ENCODE peak calls at places on chromosomes 6 and 20, in four cellular contexts. R is bronchial epithelial cell, N is adipocyte, J is psoas muscle. F is an unnamed sample. For H3K36me3, the result is how much of the 10 kb centered on the place peaks cover.

GRCh38 chr6:139240161-139241010 is 51.4 kb downstream of the TXLNB start:
- DNase-seq in N (peak), J (no peak), R (peak), F (peak)

GRCh38 chr6:162943369-162943768 is 215.6 kb downstream of the PACRG start:
- DNase-seq in N (no peak), J (no peak), R (no peak), F (no peak)

GRCh38 chr20:57410398-57411323 is 19.5 kb downstream of the RBM38 start:
- DNase-seq in R (no peak), N (no peak), J (peak), F (no peak)

GRCh38 chr6:11350294-11350693 is 117.8 kb upstream of the NEDD9 start:
- DNase-seq in R (peak), N (peak), J (no peak), F (no peak)

GRCh38 chr6:139757766-139758655 is 383.6 kb upstream of the CITED2 start:
- DNase-seq in J (no peak), N (peak), R (no peak), F (peak)

GRCh38 chr6:144718431-144718830 is 433.3 kb downstream of the UTRN start:
- DNase-seq in N (no peak), R (peak), J (no peak), F (no peak)

GRCh38 chr20:61798632-61799031 is 267.0 kb downstream of the TAF4 start:
- DNase-seq in J (peak), R (no peak), N (no peak), F (peak)

GRCh38 chr6:51552400-51552799 is 535.0 kb downstream of the PKHD1 start:
- DNase-seq in N (no peak), J (no peak), R (no peak), F (no peak)

GRCh38 chr20:51529027-51529749 is 13.3 kb downstream of the NFATC2 start:
- DNase-seq in N (peak), R (no peak), J (no peak), F (peak)

GRCh38 chr6:109865968-109866367 is 112.1 kb upstream of the GPR6 start:
- DNase-seq in N (no peak), R (no peak), J (no peak), F (no peak)

GRCh38 chr6:25132934-25133333 is 146.2 kb upstream of the CARMIL1 start:
- DNase-seq in N (no peak), R (no peak), J (no peak), F (no peak)

GRCh38 chr6:14217728-14218637 is 100.4 kb downstream of the CD83 start:
- DNase-seq in N (no peak), J (no peak), R (no peak), F (no peak)

GRCh38 chr6:5565976-5566375 is 304.7 kb downstream of the FARS2 start:
- DNase-seq in J (no peak), R (no peak), N (no peak), F (no peak)

GRCh38 chr6:142627474-142627873 is 317.5 kb downstream of the HIVEP2 start:
- DNase-seq in J (no peak), N (no peak), R (no peak), F (no peak)

GRCh38 chr6:40443842-40444241 is 143.3 kb downstream of the LRFN2 start:
- DNase-seq in R (no peak), N (no peak), J (no peak), F (no peak)

GRCh38 chr20:45779011-45779915 is 12.4 kb downstream of the WFDC3 start:
- DNase-seq in J (peak), R (peak), N (peak), F (peak)
- H3K4me3 ChIP-seq in J (no peak), R (no peak), N (peak), F (peak)

GRCh38 chr20:5949943-5950270 is 426 bp downstream of the TRMT6 start:
- DNase-seq in J (no peak), N (peak), R (no peak), F (peak)

GRCh38 chr20:5950271-5951031 is at the start of the genes MCM8 and TRMT6:
- DNase-seq in N (peak), R (peak), J (peak), F (peak)

GRCh38 chr20:5947276-5947675 is 3.1 kb downstream of the TRMT6 start:
- DNase-seq in J (no peak), N (no peak), R (peak), F (peak)

DNA sequence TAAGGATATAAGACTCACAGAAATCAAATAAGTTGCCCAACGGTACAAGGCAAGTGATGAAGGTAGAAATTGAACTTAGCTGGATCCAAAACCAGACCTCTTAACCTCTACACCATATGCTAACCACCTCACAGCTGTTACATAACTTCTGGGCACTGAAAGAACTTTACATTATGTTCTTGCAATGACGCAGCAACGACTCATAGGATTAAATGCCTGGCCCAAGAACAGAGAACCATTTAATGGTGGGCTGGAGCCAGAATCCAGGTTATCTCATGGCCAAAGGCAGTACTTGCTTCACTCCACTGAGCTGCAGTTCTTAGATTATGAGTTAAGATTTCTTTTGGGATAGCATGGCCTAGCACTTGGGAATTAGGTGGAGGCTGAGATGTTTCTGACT is 4.4 kb downstream of the TRMT6 start:
- DNase-seq in R (peak), N (peak), J (no peak), F (peak)
- H3K36me3 ChIP-seq in R (under half), N (half or more), J (under half), F (under half)

GRCh38 chr20:33653218-33653899 is 8.8 kb upstream of the C20orf144 start:
- DNase-seq in R (peak), J (no peak), N (peak), F (peak)
- H3K4me3 ChIP-seq in R (no peak), J (peak), N (no peak), F (peak)

GRCh38 chr20:37381621-37382538 is 35.9 kb downstream of the SRC start:
- DNase-seq in R (no peak), N (no peak), J (peak), F (peak)
- H3K36me3 ChIP-seq in R (under half), N (under half), J (under half), F (under half)

DNA sequence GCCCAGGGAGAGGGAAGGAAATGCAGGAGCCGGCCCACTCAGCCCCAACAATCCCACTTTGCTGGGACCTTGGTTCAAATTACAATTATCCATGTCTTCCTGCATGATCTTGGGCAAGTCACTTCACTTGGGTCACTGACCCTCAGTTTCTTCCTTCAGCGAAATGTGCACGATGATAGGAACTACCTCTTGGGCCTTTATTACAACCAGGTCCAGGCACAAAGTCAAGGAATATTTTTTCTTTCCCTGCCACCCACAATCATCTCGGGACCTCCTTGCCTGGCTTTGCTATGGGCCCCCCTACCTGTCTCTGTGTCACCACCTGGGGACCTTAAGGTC is 358 bp upstream of the PLTP start:
- DNase-seq in R (no peak), N (no peak), J (no peak), F (peak)
- H3K4me3 ChIP-seq in R (peak), N (peak), J (peak), F (peak)

GRCh38 chr6:147244832-147245231 is 40.6 kb downstream of the STXBP5 start:
- DNase-seq in R (no peak), J (no peak), N (no peak), F (no peak)

GRCh38 chr6:147251072-147251471 is 46.9 kb downstream of the STXBP5 start:
- DNase-seq in J (peak), R (no peak), N (no peak), F (no peak)

GRCh38 chr6:147248859-147249258 is 44.6 kb downstream of the STXBP5 start:
- DNase-seq in R (no peak), J (no peak), N (no peak), F (no peak)

GRCh38 chr6:147245693-147246092 is 41.5 kb downstream of the STXBP5 start:
- DNase-seq in R (no peak), J (no peak), N (no peak), F (no peak)

GRCh38 chr6:147246853-147247635 is 42.8 kb downstream of the STXBP5 start:
- DNase-seq in J (no peak), R (no peak), N (no peak), F (no peak)
- H3K36me3 ChIP-seq in J (under half), R (under half), N (half or more), F (half or more)

GRCh38 chr6:113672691-113673149 is 184.4 kb upstream of the MARCKS start:
- DNase-seq in J (peak), R (no peak), N (peak), F (peak)
- H3K4me3 ChIP-seq in J (peak), R (no peak), N (peak), F (peak)

F was measured in osteoblast.